ENCODE peak calls at places on chromosomes 16 and 17, in eight cellular contexts. D, N, S, M, A, C, R and L are unnamed samples.

GRCh38 chr17:57587201-57587870 is 157.8 kb downstream of the CCDC182 start:
- DNase-seq in D (no peak), N (peak), S (no peak), M (no peak), A (no peak), C (no peak), R (no peak), L (no peak)

GRCh38 chr16:21524068-21524751 is 75.2 kb upstream of the METTL9 start:
- DNase-seq in D (no peak), N (peak), S (no peak), M (no peak), A (no peak), C (no peak), R (no peak), L (no peak)

GRCh38 chr17:48472485-48473281 is 42.7 kb upstream of the SKAP1 start:
- DNase-seq in D (no peak), N (peak), S (no peak), M (no peak), A (no peak), C (no peak), R (no peak), L (no peak)

GRCh38 chr17:4492762-4493561 is 5.7 kb upstream of the SPNS2 start:
- DNase-seq in D (no peak), N (peak), S (no peak), M (no peak), A (no peak), C (no peak), R (no peak), L (peak)

GRCh38 chr17:44820631-44821196 is 9.4 kb downstream of the GJC1 start:
- DNase-seq in D (no peak), N (no peak), S (no peak), M (no peak), A (no peak), C (no peak), R (peak), L (no peak)

GRCh38 chr17:40663252-40663651 is 1.7 kb downstream of the KRT222 start:
- DNase-seq in D (no peak), N (no peak), S (no peak), M (no peak), A (no peak), C (no peak), R (no peak), L (no peak)

GRCh38 chr17:57662644-57663308 is 82.3 kb downstream of the CCDC182 start:
- DNase-seq in D (peak), N (peak), S (peak), M (peak), A (peak), C (no peak), R (peak), L (peak)

GRCh38 chr17:29597361-29598172 is 4.6 kb downstream of the ANKRD13B start:
- DNase-seq in D (no peak), N (peak), S (no peak), M (no peak), A (no peak), C (no peak), R (no peak), L (no peak)

GRCh38 chr16:72986011-72986410 is 61.9 kb downstream of the ZFHX3 start:
- DNase-seq in D (no peak), N (peak), S (no peak), M (peak), A (no peak), C (no peak), R (no peak), L (no peak)

GRCh38 chr16:67675999-67676398 is 9.4 kb downstream of the C16orf86 start:
- DNase-seq in D (no peak), N (no peak), S (no peak), M (no peak), A (no peak), C (no peak), R (no peak), L (no peak)

GRCh38 chr16:27243725-27244362 is 24.7 kb downstream of the NSMCE1 start:
- DNase-seq in D (no peak), N (peak), S (no peak), M (no peak), A (no peak), C (no peak), R (no peak), L (no peak)

GRCh38 chr17:45997624-45998023 is 1.4 kb upstream of the STH start:
- DNase-seq in D (no peak), N (no peak), S (no peak), M (no peak), A (no peak), C (no peak), R (no peak), L (no peak)